ENCODE peak calls at places on chromosomes 7 and 10, in four cellular contexts. E, N, A and Y are unnamed samples.

GRCh38 chr10:22825841-22826240 is 102.0 kb upstream of the ARMC3 start:
- DNase-seq in E (peak; percentile 68), N (no peak), A (peak; percentile 73), Y (peak; percentile 63)

GRCh38 chr10:102342462-102342861 is 53.0 kb upstream of the NFKB2 start:
- DNase-seq in E (no peak), N (no peak), A (peak; percentile 3), Y (no peak)

GRCh38 chr10:50260791-50261281 is 9.5 kb upstream of the ASAH2 start:
- DNase-seq in E (no peak), N (no peak), A (no peak), Y (no peak)

GRCh38 chr10:58641095-58641531 is 128.4 kb downstream of the BICC1 start:
- DNase-seq in E (no peak), N (no peak), A (peak; percentile 78), Y (no peak)

GRCh38 chr7:150937848-150938561 is 40.1 kb downstream of the KCNH2 start:
- DNase-seq in E (no peak), N (peak; percentile 11), A (peak; percentile 80), Y (peak; percentile 41)

GRCh38 chr7:50068026-50068425 is 25.0 kb downstream of the ZPBP start:
- DNase-seq in E (no peak), N (peak; percentile 31), A (peak; percentile 49), Y (no peak)

GRCh38 chr7:756231-756927 is 29.3 kb upstream of the PRKAR1B start:
- DNase-seq in E (no peak), N (no peak), A (no peak), Y (peak; percentile 10)

GRCh38 chr7:19294629-19295028 is 149.4 kb upstream of the FERD3L start:
- DNase-seq in E (no peak), N (no peak), A (peak; percentile 87), Y (no peak)

GRCh38 chr7:81327873-81328272 is 409.0 kb upstream of the SEMA3C start:
- DNase-seq in E (no peak), N (no peak), A (no peak), Y (no peak)

GRCh38 chr10:3421537-3422257 is 249.1 kb upstream of the PITRM1 start:
- DNase-seq in E (no peak), N (no peak), A (no peak), Y (no peak)

GRCh38 chr10:76285012-76285411 is 853.6 kb downstream of the LRMDA start:
- DNase-seq in E (no peak), N (no peak), A (peak; percentile 89), Y (no peak)

GRCh38 chr7:25860206-25860881 is 291.7 kb upstream of the NFE2L3 start:
- DNase-seq in E (no peak), N (no peak), A (no peak), Y (no peak)

GRCh38 chr10:106226123-106226522 is 938.4 kb downstream of the SORCS1 start:
- DNase-seq in E (no peak), N (no peak), A (peak; percentile 49), Y (no peak)

GRCh38 chr10:51244308-51244707 is 170.0 kb downstream of the PRKG1 start:
- DNase-seq in E (no peak), N (no peak), A (no peak), Y (no peak)

GRCh38 chr10:63539377-63539776 is 18.2 kb downstream of the REEP3 start:
- DNase-seq in E (no peak), N (no peak), A (no peak), Y (no peak)

GRCh38 chr10:70837660-70838059 is 21.9 kb downstream of the SGPL1 start:
- DNase-seq in E (no peak), N (no peak), A (no peak), Y (no peak)

GRCh38 chr7:28072876-28073514 is 107.6 kb downstream of the JAZF1 start:
- DNase-seq in E (no peak), N (no peak), A (no peak), Y (no peak)

DNA sequence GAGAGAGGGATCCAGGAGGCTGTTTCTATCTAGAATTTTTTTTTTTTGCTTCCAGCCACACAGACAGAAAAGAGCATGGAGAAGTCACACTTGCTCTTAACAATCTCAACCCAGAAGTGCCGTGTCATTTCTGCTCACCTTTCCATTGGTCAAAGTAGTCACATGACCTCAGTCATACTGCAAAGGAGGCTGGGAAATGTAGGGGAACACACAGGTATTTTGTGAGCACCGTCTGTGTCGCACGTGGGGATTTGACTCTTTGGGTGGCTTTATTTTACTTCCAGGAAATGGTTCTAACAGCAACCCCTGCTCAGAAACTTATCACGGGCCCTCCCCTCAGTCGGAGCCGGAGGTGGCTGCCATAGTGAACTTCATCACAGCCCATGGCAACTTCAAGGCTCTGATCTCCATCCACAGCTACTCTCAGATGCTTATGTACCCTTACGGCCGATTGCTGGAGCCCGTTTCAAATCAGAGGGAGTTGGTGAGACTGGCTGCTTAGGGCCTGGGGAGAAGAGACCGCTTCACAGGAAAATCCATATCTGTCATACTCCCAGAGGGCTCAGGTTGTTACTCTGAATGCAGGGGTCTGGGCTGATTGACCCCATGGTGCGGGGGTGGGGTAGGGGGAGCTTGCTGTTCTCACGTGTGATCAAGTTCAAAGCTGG is 13.1 kb upstream of the CPA1 start:
- DNase-seq in E (no peak), N (no peak), A (no peak), Y (no peak)
- H3K27ac ChIP-seq in E (no peak overlapping the region), N (no peak overlapping the region), A (no peak overlapping the region), Y (no peak overlapping the region)

GRCh38 chr10:37860494-37861190 is 3.2 kb upstream of the ZNF248 start:
- DNase-seq in E (no peak), N (no peak), A (peak; percentile 100), Y (no peak)
- H3K27ac ChIP-seq in E (no peak overlapping the region), N (no peak overlapping the region), A (peak overlapping the region; percentile 67), Y (peak overlapping the region; percentile 6)

DNA sequence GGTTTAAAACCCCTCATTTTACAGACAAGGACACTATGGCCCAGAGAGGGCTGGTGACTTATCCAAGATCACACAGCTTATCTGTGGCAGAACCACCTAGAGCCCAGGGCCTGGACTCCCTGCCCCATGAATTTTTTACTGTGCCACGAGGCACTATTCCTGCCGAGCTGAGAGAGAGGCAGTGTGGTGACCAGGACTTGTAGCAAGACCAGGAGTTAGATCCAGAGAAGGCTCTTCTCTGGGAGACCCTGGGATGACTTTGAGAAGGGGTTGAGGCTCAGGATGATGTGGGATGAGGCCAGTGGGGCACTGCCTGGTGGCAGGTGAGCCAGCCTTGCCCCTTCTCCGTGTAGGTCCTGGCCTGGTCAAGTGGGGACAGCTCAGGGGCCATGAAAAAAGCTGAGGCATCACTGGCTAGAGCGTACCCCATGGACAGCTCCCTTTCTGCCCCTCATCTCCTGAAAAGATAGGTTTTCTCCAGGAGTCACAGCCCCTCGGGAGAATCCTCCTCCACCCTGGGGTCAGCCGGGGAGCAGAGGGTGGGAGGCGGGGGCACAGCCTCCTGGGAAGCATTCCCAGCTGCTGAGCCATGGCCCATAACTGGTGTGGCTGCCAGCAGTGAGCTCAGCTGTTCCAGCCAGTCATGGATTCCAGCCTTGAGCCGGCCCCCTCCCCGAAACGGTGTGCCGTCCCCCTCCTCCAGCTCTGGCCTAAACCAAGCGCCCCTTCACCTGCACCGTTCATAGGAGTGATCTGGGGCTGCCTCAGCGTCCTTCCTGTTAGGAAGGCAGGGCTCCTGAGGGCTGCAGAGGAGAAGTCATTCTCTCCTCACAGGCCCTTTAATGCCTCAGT is 5.8 kb downstream of the FLNC start:
- DNase-seq in E (peak; percentile 82), N (no peak), A (no peak), Y (peak; percentile 39)
- H3K27ac ChIP-seq in E (peak overlapping the region; percentile 12), N (no peak overlapping the region), A (no peak overlapping the region), Y (no peak overlapping the region)

GRCh38 chr7:36761835-36762234 is 37.5 kb upstream of the AOAH start:
- DNase-seq in E (no peak), N (no peak), A (no peak), Y (no peak)
- H3K27ac ChIP-seq in E (no peak overlapping the region), N (no peak overlapping the region), A (no peak overlapping the region), Y (no peak overlapping the region)

DNA sequence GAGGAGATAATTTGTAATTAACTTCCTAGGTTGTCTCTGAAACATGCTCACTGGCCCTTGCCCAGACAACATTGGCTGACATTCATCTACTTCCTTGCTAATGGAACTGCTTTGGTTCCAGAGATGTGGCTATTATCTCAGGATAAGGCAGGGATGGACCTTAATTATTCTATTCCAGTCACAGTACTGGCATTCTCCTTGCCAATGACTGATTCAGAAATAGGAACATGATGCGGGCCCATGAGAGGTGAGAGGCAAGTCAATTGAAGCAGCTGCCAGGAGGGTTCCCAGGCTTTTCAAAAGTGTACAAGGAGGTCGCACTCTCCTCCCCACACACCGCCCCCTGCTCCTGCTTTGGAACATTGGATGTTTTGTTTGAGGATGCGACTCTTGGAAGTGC is 109.6 kb upstream of the DGKB start:
- DNase-seq in E (no peak), N (no peak), A (no peak), Y (no peak)
- H3K27ac ChIP-seq in E (no peak overlapping the region), N (no peak overlapping the region), A (no peak overlapping the region), Y (no peak overlapping the region)

GRCh38 chr10:78777466-78778256 is 291.1 kb upstream of the ZMIZ1 start:
- DNase-seq in E (peak; percentile 67), N (peak; percentile 33), A (peak; percentile 71), Y (no peak)
- H3K27ac ChIP-seq in E (no peak overlapping the region), N (no peak overlapping the region), A (no peak overlapping the region), Y (peak overlapping the region; percentile 8)

GRCh38 chr10:72784551-72785421 is 92.8 kb downstream of the MCU start:
- DNase-seq in E (peak; percentile 75), N (peak; percentile 37), A (peak; percentile 98), Y (peak; percentile 54)
- H3K27ac ChIP-seq in E (no peak overlapping the region), N (no peak overlapping the region), A (no peak overlapping the region), Y (no peak overlapping the region)

DNA sequence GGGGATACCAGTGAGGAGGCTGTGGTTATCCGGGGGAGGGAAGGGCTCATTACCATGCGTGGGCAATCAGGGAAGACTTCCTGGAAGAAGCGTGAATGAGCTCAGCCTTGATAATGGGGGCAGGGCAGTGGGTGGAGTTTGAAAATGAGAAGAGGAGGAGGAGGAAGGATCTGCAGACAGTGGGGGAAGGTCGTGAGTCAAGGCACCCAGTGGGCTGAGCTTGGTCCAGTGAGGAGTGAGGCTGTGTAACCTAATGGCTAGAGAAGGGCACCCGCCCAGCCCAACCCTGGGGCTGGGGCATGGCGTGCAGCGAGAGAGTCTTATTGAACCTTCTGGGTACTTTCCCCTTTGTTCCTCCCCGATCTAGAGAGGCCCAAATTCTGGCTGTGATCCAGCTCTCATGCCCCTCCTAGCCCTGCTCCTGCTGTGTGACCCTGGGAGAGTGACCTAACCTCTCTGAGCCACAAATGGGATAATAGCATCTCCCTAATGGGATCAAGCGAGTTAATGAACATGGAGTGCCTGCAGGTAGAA is 31.5 kb downstream of the CLIP2 start:
- DNase-seq in E (no peak), N (no peak), A (no peak), Y (no peak)
- H3K27ac ChIP-seq in E (no peak overlapping the region), N (no peak overlapping the region), A (no peak overlapping the region), Y (no peak overlapping the region)